ENCODE peak calls at places on chromosome 11, in eight cellular contexts. N is tibial artery, W is AG04450, D is pancreas, G is HepG2, J is cardiac muscle cell, E is GM12878, C is heart left ventricle. S is an unnamed sample. For H3K27me3, the result is how much of the 10 kb centered on the place peaks cover.

GRCh38 chr11:44994753-44995152 is 44.1 kb upstream of the TP53I11 start:
- DNase-seq in N (no peak), W (no peak), D (no peak), G (no peak), J (no peak), E (no peak), C (no peak), S (no peak)

GRCh38 chr11:12053606-12054361 is 45.4 kb upstream of the DKK3 start:
- DNase-seq in N (no peak), W (no peak), D (no peak), G (no peak), J (no peak), E (no peak), C (no peak), S (no peak)

GRCh38 chr11:61056566-61056965 is 45.7 kb upstream of the CD5 start:
- DNase-seq in N (peak), W (no peak), D (no peak), G (no peak), J (no peak), E (peak), C (no peak), S (no peak)

GRCh38 chr11:17197431-17197898 is 10.3 kb downstream of the PIK3C2A start:
- DNase-seq in N (no peak), W (no peak), D (no peak), G (peak), J (no peak), E (no peak), C (no peak), S (no peak)

GRCh38 chr11:46315783-46316563 is 31.3 kb upstream of the DGKZ start:
- DNase-seq in N (no peak), W (no peak), D (peak), G (no peak), J (no peak), E (no peak), C (peak), S (no peak)

GRCh38 chr11:128757886-128758612 is 64.2 kb downstream of the FLI1 start:
- DNase-seq in N (no peak), W (no peak), D (no peak), G (no peak), J (no peak), E (peak), C (no peak), S (peak)

GRCh38 chr11:130145328-130145812 is 14.2 kb upstream of the ST14 start:
- DNase-seq in N (peak), W (no peak), D (no peak), G (peak), J (no peak), E (no peak), C (no peak), S (no peak)

GRCh38 chr11:35192347-35192746 is 53.4 kb downstream of the CD44 start:
- DNase-seq in N (peak), W (no peak), D (no peak), G (peak), J (peak), E (no peak), C (peak), S (no peak)

GRCh38 chr11:123194308-123195181 is 503 bp downstream of the CLMP start:
- DNase-seq in N (peak), W (no peak), D (peak), G (no peak), J (peak), E (no peak), C (no peak), S (no peak)

GRCh38 chr11:1411301-1411700 is 21.6 kb downstream of the BRSK2 start:
- DNase-seq in N (no peak), W (no peak), D (peak), G (no peak), J (no peak), E (no peak), C (no peak), S (no peak)

GRCh38 chr11:1695548-1696108 is 1.4 kb upstream of the KRTAP5-6 start:
- DNase-seq in N (no peak), W (no peak), D (no peak), G (no peak), J (no peak), E (no peak), C (no peak), S (no peak)

GRCh38 chr11:121563003-121563402 is 110.2 kb upstream of the SORL1-AS1 start:
- DNase-seq in N (no peak), W (no peak), D (no peak), G (no peak), J (no peak), E (no peak), C (no peak), S (no peak)

GRCh38 chr11:7673724-7674434 is 579 bp upstream of the CYB5R2 start:
- DNase-seq in N (no peak), W (no peak), D (no peak), G (no peak), J (peak), E (no peak), C (no peak), S (peak)

GRCh38 chr11:3188496-3189192 is 23.5 kb upstream of the OSBPL5 start:
- DNase-seq in N (peak), W (no peak), D (no peak), G (no peak), J (no peak), E (no peak), C (no peak), S (no peak)

GRCh38 chr11:3189193-3189843 is 24.2 kb upstream of the OSBPL5 start:
- DNase-seq in N (peak), W (no peak), D (no peak), G (no peak), J (peak), E (no peak), C (no peak), S (no peak)

GRCh38 chr11:3183523-3183922 is 18.4 kb upstream of the OSBPL5 start:
- DNase-seq in N (peak), W (no peak), D (no peak), G (no peak), J (no peak), E (no peak), C (no peak), S (no peak)

GRCh38 chr11:3184732-3185347 is 19.7 kb upstream of the OSBPL5 start:
- DNase-seq in N (peak), W (no peak), D (no peak), G (no peak), J (no peak), E (no peak), C (no peak), S (no peak)

GRCh38 chr11:3186166-3186953 is 21.2 kb upstream of the OSBPL5 start:
- DNase-seq in N (peak), W (no peak), D (no peak), G (no peak), J (no peak), E (no peak), C (no peak), S (no peak)
- TF ChIP-seq CTCF in N (no peak), W (no peak), D (no peak), G (no peak), J (no peak), E (no peak), C (no peak), S (no peak)

GRCh38 chr11:124861670-124862069 is 3.6 kb upstream of the ROBO3 start:
- DNase-seq in N (no peak), W (no peak), D (no peak), G (no peak), J (no peak), E (no peak), C (no peak), S (no peak)
- H3K27me3 ChIP-seq in N (under half), W (half or more), D (under half), G (under half), J (half or more), E (under half), C (half or more), S (under half)

DNA sequence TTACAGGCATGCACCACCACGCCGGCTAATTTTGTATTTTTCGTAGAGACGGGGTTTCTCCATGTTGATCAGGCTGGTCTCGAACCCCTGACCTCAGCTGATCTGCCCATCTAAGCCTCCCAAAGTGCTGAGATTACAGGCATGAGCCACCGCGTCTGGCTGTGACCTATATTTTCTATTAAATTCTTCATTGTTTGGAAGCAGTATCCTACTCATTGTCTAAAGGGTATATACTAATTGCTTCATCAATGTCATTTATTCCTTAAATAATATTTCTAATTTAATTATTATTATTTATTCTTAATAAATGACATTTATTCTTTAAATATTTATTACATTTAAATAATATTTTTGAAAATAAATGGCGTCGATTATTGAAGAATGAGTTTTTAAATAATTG is 817.3 kb upstream of the API5 start:
- DNase-seq in N (no peak), W (no peak), D (no peak), G (no peak), J (no peak), E (no peak), C (no peak), S (no peak)
- H3K4me3 ChIP-seq in N (no peak), W (no peak), D (no peak), G (no peak), J (no peak), E (no peak), C (no peak), S (no peak)

GRCh38 chr11:67648140-67648795 is 2.3 kb downstream of the ACY3 start:
- DNase-seq in N (no peak), W (no peak), D (peak), G (peak), J (peak), E (no peak), C (no peak), S (peak)
- TF ChIP-seq CTCF in N (no peak), W (peak), D (peak), G (peak), J (peak), E (peak), C (no peak), S (peak)

GRCh38 chr11:64100345-64100744 is 64.6 kb downstream of the FLRT1 start:
- DNase-seq in N (no peak), W (no peak), D (no peak), G (no peak), J (no peak), E (no peak), C (no peak), S (peak)

GRCh38 chr11:64099436-64099835 is 63.7 kb downstream of the FLRT1 start:
- DNase-seq in N (no peak), W (no peak), D (no peak), G (no peak), J (no peak), E (no peak), C (no peak), S (no peak)

GRCh38 chr11:64102005-64102738 is 63.7 kb downstream of the MACROD1 start:
- DNase-seq in N (no peak), W (no peak), D (no peak), G (no peak), J (no peak), E (no peak), C (no peak), S (no peak)

GRCh38 chr11:64101461-64101860 is 64.5 kb downstream of the MACROD1 start:
- DNase-seq in N (no peak), W (no peak), D (no peak), G (no peak), J (no peak), E (no peak), C (no peak), S (no peak)

DNA sequence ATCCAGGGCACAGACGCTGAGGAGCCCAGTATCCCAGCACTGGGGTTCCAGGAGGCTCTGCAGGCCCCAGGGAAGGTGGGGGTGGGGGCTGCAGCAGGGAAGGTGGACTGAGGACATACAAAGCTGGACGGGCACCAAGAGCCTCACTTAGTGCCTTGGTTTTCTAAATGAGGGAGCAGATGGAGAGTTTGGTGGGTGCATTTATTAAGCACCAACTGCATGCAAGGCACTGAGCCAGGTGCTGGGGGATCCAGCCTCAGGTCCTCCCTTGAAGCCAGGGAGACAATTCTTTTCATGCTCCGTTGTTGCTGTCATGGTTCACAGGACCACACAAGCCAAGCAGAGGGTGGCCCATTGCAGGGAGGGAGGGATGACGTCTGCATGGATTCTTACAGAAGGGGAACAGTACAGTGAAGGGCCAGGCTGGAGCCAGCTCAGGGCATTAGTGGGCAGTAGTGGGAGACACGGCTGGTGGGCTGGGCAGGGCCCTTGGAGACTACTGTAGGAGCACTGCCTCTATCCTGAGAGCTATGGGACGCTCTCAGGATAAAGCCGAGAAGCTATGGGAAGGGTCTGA is 65.0 kb downstream of the MACROD1 start:
- DNase-seq in N (no peak), W (no peak), D (no peak), G (no peak), J (no peak), E (no peak), C (no peak), S (no peak)
- H3K27me3 ChIP-seq in N (under half), W (half or more), D (under half), G (under half), J (under half), E (under half), C (under half), S (under half)

DNA sequence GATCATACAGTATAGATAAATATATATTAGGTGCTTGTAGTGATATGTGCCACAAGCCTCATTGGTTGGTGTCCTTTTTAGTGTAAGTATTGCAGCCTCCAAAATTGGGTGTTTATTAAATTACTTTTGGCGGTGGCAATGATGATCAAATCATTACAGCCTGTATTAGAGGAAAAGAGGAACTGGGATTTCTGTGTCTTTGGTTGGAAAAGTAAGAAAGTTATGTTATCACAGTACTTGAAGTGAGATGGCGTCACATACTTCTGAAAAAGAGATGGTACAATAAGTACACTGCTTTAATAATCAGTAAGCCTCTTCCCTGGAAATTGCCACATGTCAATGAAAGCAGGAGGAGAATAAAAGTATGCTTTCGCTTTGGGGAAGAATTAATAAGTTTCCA is 523 bp upstream of the MPZL3 start:
- DNase-seq in N (no peak), W (no peak), D (no peak), G (no peak), J (no peak), E (no peak), C (no peak), S (no peak)
- H3K4me3 ChIP-seq in N (peak), W (no peak), D (peak), G (peak), J (peak), E (peak), C (peak), S (peak)

GRCh38 chr11:64541131-64541530 is 49.9 kb upstream of the SLC22A12 start:
- DNase-seq in N (no peak), W (no peak), D (no peak), G (no peak), J (no peak), E (no peak), C (no peak), S (no peak)

GRCh38 chr11:64538501-64538951 is 52.5 kb upstream of the SLC22A12 start:
- DNase-seq in N (peak), W (no peak), D (no peak), G (no peak), J (no peak), E (no peak), C (no peak), S (no peak)

GRCh38 chr11:64539239-64539638 is 51.8 kb upstream of the SLC22A12 start:
- DNase-seq in N (no peak), W (no peak), D (no peak), G (no peak), J (no peak), E (no peak), C (no peak), S (no peak)

GRCh38 chr11:64540426-64540825 is 50.6 kb upstream of the SLC22A12 start:
- DNase-seq in N (no peak), W (no peak), D (no peak), G (no peak), J (no peak), E (no peak), C (no peak), S (no peak)

GRCh38 chr11:64539711-64540420 is 51.2 kb upstream of the SLC22A12 start:
- DNase-seq in N (no peak), W (no peak), D (no peak), G (no peak), J (no peak), E (no peak), C (no peak), S (no peak)
- TF ChIP-seq CTCF in N (no peak), W (no peak), D (no peak), G (no peak), J (no peak), E (no peak), C (no peak), S (no peak)

S was measured in GM06990.